ENCODE peak calls at places on chromosome 4, in four cellular contexts. K is trophoblast cell; L is stimulated activated CD4-positive, alpha-beta T cell treated with anti-CD3 and anti-CD28 coated beads, Interleukin-15, amount 100 ng/mL, for 1 hour; B is H9. R is an unnamed sample.

GRCh38 chr4:85756938-85757337 is 282.0 kb downstream of the ARHGAP24 start:
- DNase-seq in K (peak; percentile 31), L (no peak), B (peak; percentile 33), R (no peak)

GRCh38 chr4:2936773-2937145 is 26.4 kb downstream of the NOP14 start:
- DNase-seq in K (peak; percentile 52), L (no peak), B (no peak), R (peak; percentile 24)

GRCh38 chr4:13938299-13938698 is 310.8 kb upstream of the BOD1L1 start:
- DNase-seq in K (no peak), L (no peak), B (no peak), R (no peak)

GRCh38 chr4:83285022-83285387 is 407 bp upstream of the COQ2 start:
- DNase-seq in K (peak; percentile 60), L (no peak), B (no peak), R (peak; percentile 12)

GRCh38 chr4:137952116-137952515 is 290.0 kb downstream of the SLC7A11 start:
- DNase-seq in K (no peak), L (no peak), B (no peak), R (no peak)

GRCh38 chr4:169620846-169621228 is 459 bp downstream of the CLCN3 start:
- DNase-seq in K (peak; percentile 52), L (no peak), B (no peak), R (no peak)

GRCh38 chr4:148094149-148094548 is 348.1 kb downstream of the NR3C2 start:
- DNase-seq in K (no peak), L (no peak), B (no peak), R (no peak)

GRCh38 chr4:40502936-40503335 is 126.7 kb downstream of the RBM47 start:
- DNase-seq in K (no peak), L (no peak), B (no peak), R (no peak)

GRCh38 chr4:165972747-165973146 is 99.7 kb downstream of the TLL1 start:
- DNase-seq in K (no peak), L (no peak), B (no peak), R (no peak)

GRCh38 chr4:2292679-2293108 is 30.8 kb upstream of the MXD4 start:
- DNase-seq in K (no peak), L (no peak), B (no peak), R (no peak)

GRCh38 chr4:1233641-1234277 is 15.2 kb downstream of the CTBP1 start:
- DNase-seq in K (peak; percentile 57), L (no peak), B (no peak), R (no peak)

GRCh38 chr4:2256156-2256731 is 5.7 kb downstream of the MXD4 start:
- DNase-seq in K (no peak), L (no peak), B (no peak), R (no peak)

GRCh38 chr4:158327525-158327924 is 117.2 kb downstream of the TMEM144 start:
- DNase-seq in K (no peak), L (no peak), B (peak; percentile 71), R (no peak)

GRCh38 chr4:143355540-143356217 is 19.0 kb downstream of the GAB1 start:
- DNase-seq in K (peak; percentile 68), L (no peak), B (no peak), R (no peak)

GRCh38 chr4:40214038-40214437 is 17.2 kb downstream of the RHOH start:
- DNase-seq in K (no peak), L (no peak), B (no peak), R (no peak)

GRCh38 chr4:17580969-17581368 is 4.0 kb downstream of the LAP3 start:
- DNase-seq in K (no peak), L (no peak), B (no peak), R (no peak)

GRCh38 chr4:82561745-82562552 is at the start of gene TMEM150C:
- DNase-seq in K (peak; percentile 55), L (no peak), B (peak; percentile 67), R (no peak)

GRCh38 chr4:52979821-52980590 is 117.9 kb downstream of the RASL11B start:
- DNase-seq in K (peak; percentile 9), L (no peak), B (no peak), R (no peak)

R was measured in GOT3.